ENCODE peak calls at places on chromosomes 3 and 15, in nine cellular contexts. One of them, this sample, is unnamed.

GRCh38 chr3:146554168-146554760 is 9.9 kb upstream of the PLSCR1 start:
- DNase-seq in GM10248: no peak
- DNase-seq in stimulated activated naive CD8-positive, alpha-beta T cell treated with anti-CD3 and anti-CD28 coated beads, Interleukin-15, amount 100 ng/mL, for 72 hours: peak; percentile 50
- DNase-seq in ELR: no peak
- DNase-seq in stimulated activated CD8-positive, alpha-beta memory T cell treated with anti-CD3 and anti-CD28 coated beads, Interleukin-15, amount 100 ng/mL, for 4 hours: no peak
- DNase-seq in IMR-90: peak; percentile 42
- DNase-seq in hippocampal formation: no peak
- DNase-seq in GM13977: no peak
- DNase-seq in DMS53: no peak
- DNase-seq in this sample: no peak

GRCh38 chr3:34947849-34948248 is 691.5 kb upstream of the ARPP21 start:
- DNase-seq in GM10248: no peak
- DNase-seq in stimulated activated naive CD8-positive, alpha-beta T cell treated with anti-CD3 and anti-CD28 coated beads, Interleukin-15, amount 100 ng/mL, for 72 hours: no peak
- DNase-seq in ELR: no peak
- DNase-seq in stimulated activated CD8-positive, alpha-beta memory T cell treated with anti-CD3 and anti-CD28 coated beads, Interleukin-15, amount 100 ng/mL, for 4 hours: no peak
- DNase-seq in IMR-90: no peak
- DNase-seq in hippocampal formation: no peak
- DNase-seq in GM13977: no peak
- DNase-seq in DMS53: no peak
- DNase-seq in this sample: no peak

GRCh38 chr15:62790531-62790930 is 252.0 kb upstream of the TPM1 start:
- DNase-seq in GM10248: no peak
- DNase-seq in stimulated activated naive CD8-positive, alpha-beta T cell treated with anti-CD3 and anti-CD28 coated beads, Interleukin-15, amount 100 ng/mL, for 72 hours: no peak
- DNase-seq in ELR: no peak
- DNase-seq in stimulated activated CD8-positive, alpha-beta memory T cell treated with anti-CD3 and anti-CD28 coated beads, Interleukin-15, amount 100 ng/mL, for 4 hours: no peak
- DNase-seq in IMR-90: no peak
- DNase-seq in hippocampal formation: no peak
- DNase-seq in GM13977: no peak
- DNase-seq in DMS53: no peak
- DNase-seq in this sample: no peak

GRCh38 chr15:40763801-40764765 is at the start of gene GCHFR:
- DNase-seq in GM10248: peak; percentile 89
- DNase-seq in stimulated activated naive CD8-positive, alpha-beta T cell treated with anti-CD3 and anti-CD28 coated beads, Interleukin-15, amount 100 ng/mL, for 72 hours: peak; percentile 79
- DNase-seq in ELR: peak; percentile 69
- DNase-seq in stimulated activated CD8-positive, alpha-beta memory T cell treated with anti-CD3 and anti-CD28 coated beads, Interleukin-15, amount 100 ng/mL, for 4 hours: peak; percentile 43
- DNase-seq in IMR-90: peak; percentile 47
- DNase-seq in hippocampal formation: peak; percentile 41
- DNase-seq in GM13977: peak; percentile 87
- DNase-seq in DMS53: peak; percentile 91
- DNase-seq in this sample: peak; percentile 71

GRCh38 chr3:138184994-138185393 is 2.1 kb upstream of the ARMC8 start:
- DNase-seq in GM10248: no peak
- DNase-seq in stimulated activated naive CD8-positive, alpha-beta T cell treated with anti-CD3 and anti-CD28 coated beads, Interleukin-15, amount 100 ng/mL, for 72 hours: no peak
- DNase-seq in ELR: peak; percentile 37
- DNase-seq in stimulated activated CD8-positive, alpha-beta memory T cell treated with anti-CD3 and anti-CD28 coated beads, Interleukin-15, amount 100 ng/mL, for 4 hours: no peak
- DNase-seq in IMR-90: peak; percentile 13
- DNase-seq in hippocampal formation: no peak
- DNase-seq in GM13977: no peak
- DNase-seq in DMS53: no peak
- DNase-seq in this sample: no peak

GRCh38 chr3:73144276-73144675 is 82.8 kb downstream of the EBLN2 start:
- DNase-seq in GM10248: no peak
- DNase-seq in stimulated activated naive CD8-positive, alpha-beta T cell treated with anti-CD3 and anti-CD28 coated beads, Interleukin-15, amount 100 ng/mL, for 72 hours: no peak
- DNase-seq in ELR: no peak
- DNase-seq in stimulated activated CD8-positive, alpha-beta memory T cell treated with anti-CD3 and anti-CD28 coated beads, Interleukin-15, amount 100 ng/mL, for 4 hours: no peak
- DNase-seq in IMR-90: no peak
- DNase-seq in hippocampal formation: no peak
- DNase-seq in GM13977: no peak
- DNase-seq in DMS53: no peak
- DNase-seq in this sample: no peak

GRCh38 chr3:107217161-107217560 is 160.1 kb upstream of the CCDC54 start:
- DNase-seq in GM10248: no peak
- DNase-seq in stimulated activated naive CD8-positive, alpha-beta T cell treated with anti-CD3 and anti-CD28 coated beads, Interleukin-15, amount 100 ng/mL, for 72 hours: no peak
- DNase-seq in ELR: peak; percentile 99
- DNase-seq in stimulated activated CD8-positive, alpha-beta memory T cell treated with anti-CD3 and anti-CD28 coated beads, Interleukin-15, amount 100 ng/mL, for 4 hours: no peak
- DNase-seq in IMR-90: peak; percentile 87
- DNase-seq in hippocampal formation: no peak
- DNase-seq in GM13977: no peak
- DNase-seq in DMS53: no peak
- DNase-seq in this sample: no peak

GRCh38 chr15:55768670-55769185 is 25.8 kb upstream of the PRTG start:
- DNase-seq in GM10248: no peak
- DNase-seq in stimulated activated naive CD8-positive, alpha-beta T cell treated with anti-CD3 and anti-CD28 coated beads, Interleukin-15, amount 100 ng/mL, for 72 hours: no peak
- DNase-seq in ELR: peak; percentile 61
- DNase-seq in stimulated activated CD8-positive, alpha-beta memory T cell treated with anti-CD3 and anti-CD28 coated beads, Interleukin-15, amount 100 ng/mL, for 4 hours: no peak
- DNase-seq in IMR-90: no peak
- DNase-seq in hippocampal formation: no peak
- DNase-seq in GM13977: no peak
- DNase-seq in DMS53: no peak
- DNase-seq in this sample: no peak

GRCh38 chr3:25565807-25566206 is 98.9 kb downstream of the TOP2B start:
- DNase-seq in GM10248: no peak
- DNase-seq in stimulated activated naive CD8-positive, alpha-beta T cell treated with anti-CD3 and anti-CD28 coated beads, Interleukin-15, amount 100 ng/mL, for 72 hours: no peak
- DNase-seq in ELR: no peak
- DNase-seq in stimulated activated CD8-positive, alpha-beta memory T cell treated with anti-CD3 and anti-CD28 coated beads, Interleukin-15, amount 100 ng/mL, for 4 hours: no peak
- DNase-seq in IMR-90: no peak
- DNase-seq in hippocampal formation: no peak
- DNase-seq in GM13977: no peak
- DNase-seq in DMS53: no peak
- DNase-seq in this sample: no peak

GRCh38 chr3:181756645-181757044 is 44.9 kb downstream of the SOX2 start:
- DNase-seq in GM10248: no peak
- DNase-seq in stimulated activated naive CD8-positive, alpha-beta T cell treated with anti-CD3 and anti-CD28 coated beads, Interleukin-15, amount 100 ng/mL, for 72 hours: no peak
- DNase-seq in ELR: no peak
- DNase-seq in stimulated activated CD8-positive, alpha-beta memory T cell treated with anti-CD3 and anti-CD28 coated beads, Interleukin-15, amount 100 ng/mL, for 4 hours: no peak
- DNase-seq in IMR-90: no peak
- DNase-seq in hippocampal formation: no peak
- DNase-seq in GM13977: no peak
- DNase-seq in DMS53: peak; percentile 39
- DNase-seq in this sample: no peak

This sample was measured in MM.1S.